ENCODE peak calls at places on chromosomes 11 and 22, in seven cellular contexts. M is sigmoid colon, O is thoracic aorta, S is body of pancreas, K is left lung, E is endothelial cell of umbilical vein, T is GM23338. A is an unnamed sample.
A peak's percentile ranks its signal among the peaks of the same experiment; 100 is the strongest.

GRCh38 chr22:46109474-46110003 is 40.8 kb upstream of the PPARA start:
- DNase-seq in M (no peak), O (no peak), S (no peak), K (no peak), E (no peak), T (no peak), A (no peak)

GRCh38 chr22:21009638-21010425 is 5.1 kb upstream of the P2RX6 start:
- DNase-seq in M (no peak), O (no peak), S (peak; percentile 64), K (no peak), E (peak; percentile 51), T (peak; percentile 83), A (no peak)

GRCh38 chr11:61888043-61888442 is 3.3 kb downstream of the FADS3 start:
- DNase-seq in M (peak; percentile 91), O (peak; percentile 88), S (peak; percentile 75), K (peak; percentile 74), E (peak; percentile 95), T (no peak), A (peak; percentile 94)

GRCh38 chr22:19085233-19086043 is 36.8 kb downstream of the DGCR2 start:
- DNase-seq in M (peak; percentile 30), O (no peak), S (peak; percentile 41), K (no peak), E (peak; percentile 64), T (peak; percentile 37), A (no peak)

GRCh38 chr11:96324912-96325311 is 18.1 kb downstream of the MAML2 start:
- DNase-seq in M (no peak), O (no peak), S (no peak), K (no peak), E (no peak), T (no peak), A (no peak)

GRCh38 chr11:44992181-44992582 is 41.5 kb upstream of the TP53I11 start:
- DNase-seq in M (peak; percentile 54), O (no peak), S (peak; percentile 93), K (no peak), E (no peak), T (no peak), A (no peak)

GRCh38 chr11:47002366-47002765 is 65.8 kb downstream of the CSTPP1 start:
- DNase-seq in M (no peak), O (no peak), S (no peak), K (no peak), E (no peak), T (no peak), A (no peak)

GRCh38 chr11:69447786-69448185 is 33.7 kb upstream of the LINC01488 start:
- DNase-seq in M (no peak), O (no peak), S (peak; percentile 21), K (no peak), E (peak; percentile 32), T (no peak), A (no peak)

GRCh38 chr11:797300-798092 is 585 bp downstream of the SLC25A22 start:
- DNase-seq in M (peak; percentile 89), O (no peak), S (peak; percentile 76), K (peak; percentile 76), E (peak; percentile 80), T (peak; percentile 76), A (no peak)

GRCh38 chr11:72741849-72742521 is 10.2 kb downstream of the ARAP1 start:
- DNase-seq in M (no peak), O (no peak), S (no peak), K (peak; percentile 66), E (no peak), T (no peak), A (no peak)

GRCh38 chr11:17528906-17529813 is 15.1 kb downstream of the USH1C start:
- DNase-seq in M (no peak), O (no peak), S (no peak), K (no peak), E (peak; percentile 8), T (no peak), A (no peak)

GRCh38 chr11:63602296-63602695 is 11.9 kb downstream of the PLAAT3 start:
- DNase-seq in M (no peak), O (no peak), S (no peak), K (no peak), E (no peak), T (no peak), A (no peak)

GRCh38 chr11:119149371-119150275 is 771 bp downstream of the ABCG4 start:
- DNase-seq in M (no peak), O (no peak), S (no peak), K (no peak), E (no peak), T (peak; percentile 63), A (no peak)

GRCh38 chr22:45398214-45398613 is 15.2 kb downstream of the SMC1B start:
- DNase-seq in M (no peak), O (no peak), S (peak; percentile 57), K (no peak), E (no peak), T (no peak), A (no peak)

GRCh38 chr11:56066980-56067379 is 26.1 kb upstream of the OR8I2 start:
- DNase-seq in M (no peak), O (no peak), S (no peak), K (no peak), E (no peak), T (no peak), A (no peak)

GRCh38 chr11:35750981-35751663 is 88.5 kb downstream of the TRIM44 start:
- DNase-seq in M (no peak), O (no peak), S (no peak), K (no peak), E (no peak), T (no peak), A (no peak)

GRCh38 chr11:76380977-76381719 is at the start of the genes GVQW3 and THAP12:
- DNase-seq in M (peak; percentile 99), O (peak; percentile 89), S (peak; percentile 98), K (peak; percentile 97), E (peak; percentile 99), T (peak; percentile 97), A (peak; percentile 97)
- TF ChIP-seq CTCF in M (no peak), O (no peak), S (no peak), K (peak; percentile 7), E (peak; percentile 7), T (no peak), A (peak; percentile 62)

DNA sequence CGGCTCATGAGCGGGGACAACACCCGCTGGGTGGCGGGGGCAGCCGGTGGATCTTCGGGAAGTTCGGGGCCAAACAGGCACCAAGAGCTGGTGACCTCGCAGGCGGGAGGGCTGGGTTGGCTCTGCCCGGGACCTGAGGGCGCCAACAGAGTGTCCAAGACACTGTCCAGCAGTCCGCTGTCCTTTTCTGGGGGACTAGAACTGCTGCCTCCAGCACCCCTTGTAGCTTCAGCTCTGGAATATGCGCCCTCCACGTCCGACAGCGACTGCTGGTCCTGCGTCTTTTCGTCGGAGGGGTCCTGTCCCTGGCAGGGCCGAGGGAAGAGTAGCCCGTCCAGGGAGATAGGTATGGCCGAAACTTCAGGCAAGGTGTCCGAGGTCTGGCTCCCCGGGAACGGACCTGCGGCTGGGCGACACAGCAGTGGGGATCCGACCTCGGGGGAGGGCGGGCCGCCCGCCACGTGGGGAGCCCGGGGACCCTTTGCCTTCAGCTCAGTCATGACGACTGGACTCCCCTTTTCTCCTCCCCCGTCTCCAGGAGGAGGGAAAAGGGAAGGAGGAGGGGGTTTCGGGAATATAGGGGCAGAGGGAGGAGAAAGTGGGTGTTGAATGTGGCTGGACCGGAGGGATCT is 926 bp downstream of the PGR start:
- DNase-seq in M (peak; percentile 68), O (no peak), S (peak; percentile 7), K (no peak), E (no peak), T (peak; percentile 46), A (no peak)
- H3K4me3 ChIP-seq in M (peak overlapping the region; percentile 77), O (peak overlapping the region; percentile 92), S (no peak overlapping the region), K (peak overlapping the region; percentile 43), E (no peak overlapping the region), T (peak overlapping the region; percentile 66), A (no peak overlapping the region)

GRCh38 chr11:66704659-66705360 is 24.2 kb downstream of the SPTBN2 start:
- DNase-seq in M (no peak), O (no peak), S (no peak), K (no peak), E (no peak), T (no peak), A (no peak)

GRCh38 chr11:66700337-66700736 is 22.6 kb upstream of the RBM4B start:
- DNase-seq in M (no peak), O (no peak), S (no peak), K (no peak), E (no peak), T (no peak), A (no peak)

GRCh38 chr11:66700742-66701141 is 23.1 kb upstream of the RBM4B start:
- DNase-seq in M (no peak), O (no peak), S (no peak), K (no peak), E (no peak), T (no peak), A (no peak)

GRCh38 chr11:66698491-66698890 is 20.8 kb upstream of the RBM4B start:
- DNase-seq in M (no peak), O (no peak), S (no peak), K (no peak), E (no peak), T (no peak), A (no peak)

GRCh38 chr11:66701432-66702240 is 23.9 kb upstream of the RBM4B start:
- DNase-seq in M (no peak), O (no peak), S (peak; percentile 61), K (no peak), E (no peak), T (no peak), A (no peak)
- H3K27ac ChIP-seq in M (no peak overlapping the region), O (no peak overlapping the region), S (no peak overlapping the region), K (no peak overlapping the region), E (no peak overlapping the region), T (no peak overlapping the region), A (no peak overlapping the region)

GRCh38 chr11:123303924-123304323 is 108.9 kb upstream of the CLMP start:
- DNase-seq in M (no peak), O (no peak), S (no peak), K (no peak), E (no peak), T (peak; percentile 13), A (no peak)
- TF ChIP-seq CTCF in M (no peak), O (no peak), S (no peak), K (no peak), E (no peak), T (no peak), A (no peak)

DNA sequence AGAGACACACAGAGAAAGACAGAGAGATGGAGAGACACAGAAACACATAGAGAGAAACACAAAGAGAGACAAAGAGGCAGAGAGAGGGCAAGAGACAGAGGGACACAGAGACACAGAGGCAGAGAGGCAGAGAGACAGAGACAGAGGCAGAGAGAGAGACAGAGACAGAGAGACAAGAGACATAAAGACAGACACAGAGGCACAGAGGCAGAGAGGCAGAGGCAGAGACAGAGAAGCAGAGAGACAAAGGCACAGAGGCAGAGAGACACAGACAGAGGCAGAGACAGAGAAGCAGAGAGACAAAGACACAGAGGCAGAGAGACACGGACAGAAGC is 6.3 kb downstream of the TNNI2 start:
- DNase-seq in M (no peak), O (no peak), S (no peak), K (no peak), E (no peak), T (no peak), A (no peak)
- H3K4me3 ChIP-seq in M (no peak overlapping the region), O (no peak overlapping the region), S (no peak overlapping the region), K (no peak overlapping the region), E (no peak overlapping the region), T (no peak overlapping the region), A (no peak overlapping the region)

A was measured in RWPE2.